ENCODE peak calls at places on chromosomes 5 and 9, in five cellular contexts. Y, X, Z, E and P are unnamed samples.

GRCh38 chr5:96037128-96037527 is 75.5 kb upstream of the ELL2 start:
- DNase-seq in Y (no peak), X (no peak), Z (peak; percentile 68), E (no peak), P (no peak)

GRCh38 chr9:95313010-95313498 is 4.5 kb downstream of the FANCC start:
- DNase-seq in Y (peak; percentile 94), X (peak; percentile 49), Z (peak; percentile 68), E (no peak), P (peak; percentile 51)

GRCh38 chr5:127934791-127935256 is 148.7 kb upstream of the SLC12A2 start:
- DNase-seq in Y (peak; percentile 73), X (no peak), Z (peak; percentile 43), E (no peak), P (no peak)

GRCh38 chr5:138610468-138611294 is 35.5 kb upstream of the HSPA9 start:
- DNase-seq in Y (peak; percentile 30), X (peak; percentile 60), Z (peak; percentile 24), E (no peak), P (no peak)

GRCh38 chr5:133990396-133990795 is 14.4 kb downstream of the VDAC1 start:
- DNase-seq in Y (peak; percentile 62), X (no peak), Z (no peak), E (no peak), P (no peak)

GRCh38 chr9:122392284-122392683 is 21.5 kb downstream of the PTGS1 start:
- DNase-seq in Y (no peak), X (no peak), Z (no peak), E (no peak), P (no peak)

GRCh38 chr9:134442486-134443168 is 116.4 kb downstream of the RXRA start:
- DNase-seq in Y (peak; percentile 35), X (no peak), Z (peak; percentile 12), E (no peak), P (no peak)

GRCh38 chr5:90689064-90689463 is 130.5 kb downstream of the ADGRV1 start:
- DNase-seq in Y (no peak), X (no peak), Z (no peak), E (no peak), P (no peak)

GRCh38 chr5:132877938-132878337 is 4.5 kb downstream of the LEAP2 start:
- DNase-seq in Y (no peak), X (no peak), Z (no peak), E (no peak), P (no peak)